ENCODE peak calls at places on chromosomes 1 and 21, in five cellular contexts. One of them, this sample, is unnamed.
A peak's percentile ranks its signal among the peaks of the same experiment; 100 is the strongest.

GRCh38 chr1:205049479-205049878 is 6.5 kb downstream of the CNTN2 start:
- DNase-seq in K562: no peak
- DNase-seq in H1: no peak
- DNase-seq in HepG2: no peak
- DNase-seq in GM12878: no peak
- DNase-seq in this sample: no peak

GRCh38 chr21:38175321-38175720 is 81.5 kb upstream of the KCNJ15 start:
- DNase-seq in GM12878: no peak
- DNase-seq in H1: no peak
- DNase-seq in K562: no peak
- DNase-seq in HepG2: no peak
- DNase-seq in this sample: no peak

GRCh38 chr1:7535934-7536878 is 234.9 kb upstream of the VAMP3 start:
- DNase-seq in H1: peak; percentile 62
- DNase-seq in GM12878: no peak
- DNase-seq in HepG2: no peak
- DNase-seq in K562: no peak
- DNase-seq in this sample: no peak

GRCh38 chr1:60890664-60891063 is 191.7 kb upstream of the NFIA start:
- DNase-seq in K562: no peak
- DNase-seq in GM12878: no peak
- DNase-seq in H1: no peak
- DNase-seq in HepG2: no peak
- DNase-seq in this sample: no peak

GRCh38 chr1:205294175-205294913 is 27.2 kb downstream of the NUAK2 start:
- DNase-seq in HepG2: peak; percentile 89
- DNase-seq in H1: peak; percentile 56
- DNase-seq in GM12878: no peak
- DNase-seq in K562: peak; percentile 52
- DNase-seq in this sample: no peak

GRCh38 chr1:20385630-20386029 is 95.0 kb downstream of the VWA5B1 start:
- DNase-seq in HepG2: no peak
- DNase-seq in H1: no peak
- DNase-seq in K562: no peak
- DNase-seq in GM12878: no peak
- DNase-seq in this sample: no peak

GRCh38 chr1:12528021-12528852 is 89.8 kb downstream of the DHRS3 start:
- DNase-seq in K562: peak; percentile 62
- DNase-seq in H1: no peak
- DNase-seq in GM12878: no peak
- DNase-seq in HepG2: peak; percentile 98
- DNase-seq in this sample: no peak

GRCh38 chr1:17292299-17293198 is 15.4 kb upstream of the PADI4 start:
- DNase-seq in GM12878: no peak
- DNase-seq in H1: no peak
- DNase-seq in K562: no peak
- DNase-seq in HepG2: no peak
- DNase-seq in this sample: no peak

GRCh38 chr1:117347907-117348306 is 19.3 kb upstream of the MAN1A2 start:
- DNase-seq in H1: no peak
- DNase-seq in HepG2: no peak
- DNase-seq in K562: no peak
- DNase-seq in GM12878: no peak
- DNase-seq in this sample: no peak

GRCh38 chr1:156639601-156640101 is 2.3 kb upstream of the BCAN start:
- DNase-seq in H1: no peak
- DNase-seq in GM12878: no peak
- DNase-seq in K562: no peak
- DNase-seq in HepG2: no peak
- DNase-seq in this sample: no peak

GRCh38 chr1:240030236-240030635 is 61.4 kb upstream of the FMN2 start:
- DNase-seq in K562: no peak
- DNase-seq in GM12878: no peak
- DNase-seq in HepG2: no peak
- DNase-seq in H1: no peak
- DNase-seq in this sample: no peak

GRCh38 chr21:39006653-39007417 is 176.4 kb downstream of the PSMG1 start:
- DNase-seq in GM12878: no peak
- DNase-seq in H1: no peak
- DNase-seq in K562: no peak
- DNase-seq in HepG2: no peak
- DNase-seq in this sample: no peak

GRCh38 chr1:156122519-156123355 is 8.2 kb downstream of the LMNA start:
- DNase-seq in H1: no peak
- DNase-seq in K562: peak; percentile 55
- DNase-seq in HepG2: peak; percentile 70
- DNase-seq in GM12878: no peak
- DNase-seq in this sample: no peak

GRCh38 chr1:22709227-22709626 is 1.4 kb upstream of the EPHB2 start:
- DNase-seq in H1: no peak
- DNase-seq in GM12878: no peak
- DNase-seq in HepG2: no peak
- DNase-seq in K562: no peak
- DNase-seq in this sample: no peak

GRCh38 chr1:54610601-54611580 is 12.4 kb downstream of the FAM151A start:
- DNase-seq in HepG2: no peak
- DNase-seq in GM12878: no peak
- DNase-seq in H1: no peak
- DNase-seq in K562: no peak
- DNase-seq in this sample: no peak

GRCh38 chr1:118949317-118949716 is 38.8 kb downstream of the TBX15 start:
- DNase-seq in GM12878: no peak
- DNase-seq in K562: no peak
- DNase-seq in H1: no peak
- DNase-seq in HepG2: no peak
- DNase-seq in this sample: no peak

GRCh38 chr1:46492871-46493270 is 3.2 kb downstream of the DMBX1 start:
- DNase-seq in GM12878: no peak
- DNase-seq in HepG2: no peak
- DNase-seq in H1: peak; percentile 62
- DNase-seq in K562: no peak
- DNase-seq in this sample: no peak

GRCh38 chr1:20255666-20256065 is 35.0 kb upstream of the VWA5B1 start:
- DNase-seq in H1: no peak
- DNase-seq in HepG2: no peak
- DNase-seq in K562: peak; percentile 51
- DNase-seq in GM12878: no peak
- DNase-seq in this sample: no peak

GRCh38 chr1:201898992-201899391 is 10.3 kb downstream of the SHISA4 start:
- DNase-seq in H1: no peak
- DNase-seq in GM12878: no peak
- DNase-seq in HepG2: no peak
- DNase-seq in K562: no peak
- DNase-seq in this sample: no peak

GRCh38 chr1:175887981-175888428 is 144.6 kb upstream of the TNR start:
- DNase-seq in H1: peak; percentile 89
- DNase-seq in K562: peak; percentile 82
- DNase-seq in GM12878: no peak
- DNase-seq in HepG2: peak; percentile 45
- DNase-seq in this sample: peak; percentile 21

GRCh38 chr1:56424744-56425493 is 154.4 kb downstream of the PLPP3 start:
- DNase-seq in HepG2: peak; percentile 76
- DNase-seq in GM12878: no peak
- DNase-seq in K562: no peak
- DNase-seq in H1: no peak
- DNase-seq in this sample: peak; percentile 36

GRCh38 chr1:32780628-32781267 is 36.4 kb downstream of the YARS1 start:
- DNase-seq in H1: no peak
- DNase-seq in GM12878: no peak
- DNase-seq in HepG2: no peak
- DNase-seq in K562: no peak
- DNase-seq in this sample: no peak

GRCh38 chr1:200082329-200082728 is 54.8 kb downstream of the NR5A2 start:
- DNase-seq in GM12878: no peak
- DNase-seq in K562: no peak
- DNase-seq in HepG2: no peak
- DNase-seq in H1: no peak
- DNase-seq in this sample: no peak
- TF ChIP-seq ATF3 in GM12878: no peak
- TF ChIP-seq ATF3 in K562: no peak
- TF ChIP-seq ATF3 in HepG2: no peak
- TF ChIP-seq ATF3 in H1: no peak
- TF ChIP-seq ATF3 in this sample: no peak

DNA sequence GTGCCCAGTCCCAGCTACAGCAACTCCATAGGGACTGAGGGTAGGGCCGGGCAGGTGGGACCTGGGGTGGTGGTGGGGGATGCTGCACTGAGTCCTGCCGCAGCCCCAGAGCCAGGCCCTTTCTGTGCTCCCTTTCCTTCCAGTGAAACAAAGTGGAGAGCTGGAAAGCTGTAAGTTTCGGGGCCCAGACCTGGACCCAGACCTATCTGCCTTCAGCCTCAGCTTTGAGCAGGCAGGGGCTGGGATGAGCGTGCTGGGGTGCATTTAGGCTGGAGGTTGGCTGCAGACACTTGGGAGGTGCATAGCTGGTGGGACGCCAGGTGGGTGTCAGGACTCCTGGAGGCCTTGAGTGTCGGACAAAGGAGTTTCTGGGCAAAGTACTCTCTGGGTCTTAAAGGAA is 92.7 kb upstream of the C1orf174 start:
- DNase-seq in K562: no peak
- DNase-seq in GM12878: no peak
- DNase-seq in H1: no peak
- DNase-seq in HepG2: no peak
- DNase-seq in this sample: no peak
- H2AFZ ChIP-seq in K562: no peak overlapping the region
- H2AFZ ChIP-seq in GM12878: no peak overlapping the region
- H2AFZ ChIP-seq in H1: no peak overlapping the region
- H2AFZ ChIP-seq in HepG2: no peak overlapping the region
- H2AFZ ChIP-seq in this sample: no peak overlapping the region

DNA sequence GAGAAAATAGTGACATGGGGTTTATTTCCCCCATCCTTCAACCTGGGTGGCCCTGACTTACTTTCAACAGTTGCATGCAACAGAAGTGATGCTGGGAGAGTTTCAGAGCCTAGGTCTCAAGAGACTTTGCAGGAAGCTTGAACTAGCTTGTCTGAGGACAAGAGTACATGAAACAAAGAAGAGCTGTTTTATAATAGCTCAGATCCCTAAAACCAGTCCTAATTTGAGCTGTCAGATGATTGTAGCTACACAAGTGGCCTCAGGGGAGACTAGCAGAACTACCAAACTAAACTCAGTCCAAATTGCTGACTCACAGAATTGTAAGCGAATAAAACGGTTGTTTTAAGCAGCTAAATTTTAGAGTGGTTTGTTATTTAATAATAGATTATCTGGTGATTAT is 17.1 kb downstream of the RC3H1 start:
- DNase-seq in GM12878: peak; percentile 83
- DNase-seq in K562: no peak
- DNase-seq in H1: no peak
- DNase-seq in HepG2: no peak
- DNase-seq in this sample: no peak
- TF ChIP-seq ATF3 in GM12878: no peak
- TF ChIP-seq ATF3 in K562: no peak
- TF ChIP-seq ATF3 in H1: no peak
- TF ChIP-seq ATF3 in HepG2: no peak
- TF ChIP-seq ATF3 in this sample: no peak

DNA sequence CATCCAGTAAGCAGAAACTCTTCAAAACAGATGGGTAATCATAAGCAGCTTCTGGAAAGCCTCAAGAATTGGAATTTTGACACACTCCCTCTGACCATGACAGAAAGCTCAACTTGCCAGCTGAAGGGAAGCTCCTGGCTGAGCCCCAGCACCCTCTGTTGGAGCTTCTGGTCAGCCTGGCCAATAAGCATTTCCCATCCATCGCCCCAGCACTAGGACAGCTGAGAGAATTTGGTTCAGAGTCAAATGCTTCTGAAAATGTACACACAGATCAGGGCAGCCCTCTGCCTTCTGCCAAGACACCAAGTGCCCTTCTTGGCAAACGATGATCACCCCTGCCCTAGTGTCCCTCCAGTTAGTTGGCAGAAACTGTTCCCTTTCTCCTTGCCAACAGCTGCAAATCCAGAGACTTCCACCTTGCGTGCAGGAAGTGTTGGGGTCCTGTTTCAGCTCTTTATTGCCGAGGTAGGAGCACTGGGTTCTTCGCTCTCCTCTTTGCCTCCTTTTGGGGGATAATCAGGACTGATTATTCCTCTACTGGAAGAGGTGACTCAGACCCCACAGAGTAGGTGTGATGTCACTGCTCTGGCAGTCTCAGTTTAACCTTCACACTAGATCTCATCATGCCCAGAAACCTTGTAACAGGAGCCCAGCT is 11.9 kb downstream of the PIGV start:
- DNase-seq in GM12878: no peak
- DNase-seq in K562: no peak
- DNase-seq in H1: no peak
- DNase-seq in HepG2: no peak
- DNase-seq in this sample: peak; percentile 47
- H2AFZ ChIP-seq in GM12878: no peak overlapping the region
- H2AFZ ChIP-seq in K562: peak overlapping the region; percentile 16
- H2AFZ ChIP-seq in H1: no peak overlapping the region
- H2AFZ ChIP-seq in HepG2: no peak overlapping the region
- H2AFZ ChIP-seq in this sample: no peak overlapping the region

GRCh38 chr21:44074315-44074958 is 32.8 kb upstream of the PWP2 start:
- DNase-seq in H1: no peak
- DNase-seq in K562: no peak
- DNase-seq in GM12878: no peak
- DNase-seq in HepG2: no peak
- DNase-seq in this sample: no peak
- TF ChIP-seq ATF3 in H1: no peak
- TF ChIP-seq ATF3 in K562: no peak
- TF ChIP-seq ATF3 in GM12878: no peak
- TF ChIP-seq ATF3 in HepG2: no peak
- TF ChIP-seq ATF3 in this sample: no peak

GRCh38 chr21:34583926-34584563 is 30.9 kb downstream of the RCAN1 start:
- DNase-seq in H1: no peak
- DNase-seq in GM12878: no peak
- DNase-seq in HepG2: no peak
- DNase-seq in K562: no peak
- DNase-seq in this sample: no peak
- H2AFZ ChIP-seq in H1: no peak overlapping the region
- H2AFZ ChIP-seq in GM12878: peak overlapping the region; percentile 13
- H2AFZ ChIP-seq in HepG2: no peak overlapping the region
- H2AFZ ChIP-seq in K562: no peak overlapping the region
- H2AFZ ChIP-seq in this sample: no peak overlapping the region